ENCODE peak calls at places on chromosomes 3 and 15, in eight cellular contexts. S, Y, E, U, L, C, G and Z are unnamed samples.

GRCh38 chr3:151305081-151305777 is 11.4 kb downstream of the GPR87 start:
- DNase-seq in Y (peak), G (no peak), C (peak), E (peak), S (peak), L (peak), U (no peak), Z (no peak)

GRCh38 chr3:50165388-50166308 is 10.5 kb downstream of the SEMA3F start:
- DNase-seq in C (peak), L (peak), G (no peak), E (no peak), Y (no peak), S (no peak), U (peak), Z (peak)

GRCh38 chr3:167813169-167814123 is 77.9 kb downstream of the SERPINI1 start:
- DNase-seq in U (no peak), G (no peak), E (no peak), Y (no peak), L (peak), C (no peak), S (no peak), Z (no peak)

GRCh38 chr15:25684521-25685215 is 178.5 kb downstream of the ATP10A start:
- DNase-seq in E (no peak), L (peak), G (no peak), C (peak), Y (peak), U (peak), S (no peak), Z (peak)

GRCh38 chr15:76310470-76311070 is 699 bp downstream of the ETFA start:
- DNase-seq in Y (no peak), U (no peak), G (no peak), E (no peak), L (peak), C (peak), S (no peak), Z (no peak)

GRCh38 chr3:195700319-195700718 is 20.5 kb upstream of the MUC20 start:
- DNase-seq in U (no peak), L (no peak), Y (no peak), E (no peak), G (no peak), S (no peak), C (no peak), Z (no peak)

GRCh38 chr15:22786868-22787698 is 639 bp downstream of the NIPA1 start:
- DNase-seq in L (peak), U (peak), G (peak), C (no peak), S (no peak), Y (no peak), E (no peak), Z (no peak)

GRCh38 chr3:19901918-19902317 is 32.1 kb downstream of the EFHB start:
- DNase-seq in G (no peak), L (peak), Y (no peak), C (no peak), E (no peak), S (no peak), U (no peak), Z (no peak)

GRCh38 chr15:52558196-52558595 is 10.6 kb downstream of the ARPP19 start:
- DNase-seq in C (no peak), G (no peak), U (no peak), Y (no peak), L (peak), S (no peak), E (no peak), Z (no peak)

GRCh38 chr3:1632128-1632527 is 466.5 kb upstream of the CNTN4 start:
- DNase-seq in S (no peak), G (no peak), L (no peak), Y (no peak), E (no peak), C (no peak), U (no peak), Z (no peak)

GRCh38 chr3:44235604-44236484 is 5.8 kb upstream of the TOPAZ1 start:
- DNase-seq in Y (peak), E (peak), U (peak), C (peak), S (no peak), G (no peak), L (peak), Z (no peak)

GRCh38 chr15:58593870-58594269 is 155.6 kb downstream of the ADAM10 start:
- DNase-seq in E (no peak), Y (no peak), U (no peak), S (no peak), G (no peak), C (no peak), L (no peak), Z (no peak)

GRCh38 chr3:12579456-12579855 is 22.6 kb downstream of the MKRN2 start:
- DNase-seq in S (no peak), C (no peak), Y (no peak), U (no peak), L (no peak), E (no peak), G (no peak), Z (no peak)

GRCh38 chr3:170522171-170522570 is 63.7 kb downstream of the SLC7A14 start:
- DNase-seq in S (no peak), E (no peak), G (no peak), C (no peak), L (no peak), U (no peak), Y (no peak), Z (no peak)

GRCh38 chr3:168139947-168140346 is 44.2 kb upstream of the GOLIM4 start:
- DNase-seq in E (no peak), L (no peak), G (no peak), U (no peak), C (no peak), Y (no peak), S (no peak), Z (no peak)

GRCh38 chr3:182812123-182812522 is 18.8 kb downstream of the ATP11B start:
- DNase-seq in G (no peak), E (no peak), L (no peak), U (no peak), S (no peak), Y (no peak), C (no peak), Z (no peak)

GRCh38 chr3:107904536-107905066 is 186.2 kb downstream of the CD47 start:
- DNase-seq in G (no peak), Y (no peak), C (no peak), S (no peak), L (no peak), E (no peak), U (no peak), Z (no peak)

GRCh38 chr15:50810128-50810527 is 44.6 kb upstream of the SPPL2A start:
- DNase-seq in Y (no peak), L (peak), C (no peak), S (no peak), E (no peak), G (no peak), U (no peak), Z (no peak)

GRCh38 chr3:110381992-110382391 is 689.6 kb upstream of the NECTIN3 start:
- DNase-seq in U (no peak), G (no peak), L (no peak), E (no peak), C (no peak), Y (no peak), S (no peak), Z (no peak)

GRCh38 chr3:27678234-27678633 is 43.9 kb downstream of the EOMES start:
- DNase-seq in G (no peak), U (no peak), L (no peak), C (no peak), S (no peak), Y (no peak), E (no peak), Z (no peak)
- H3K27ac ChIP-seq in G (no peak), U (no peak), L (peak), C (peak), S (peak), Y (peak), E (no peak), Z (no peak)

GRCh38 chr3:197125601-197126000 is 96.0 kb upstream of the MELTF start:
- DNase-seq in L (peak), G (no peak), S (no peak), C (no peak), E (no peak), Y (no peak), U (no peak), Z (no peak)

GRCh38 chr3:197122394-197122793 is 92.8 kb upstream of the MELTF start:
- DNase-seq in L (no peak), S (no peak), U (no peak), Y (no peak), G (no peak), C (no peak), E (no peak), Z (no peak)

DNA sequence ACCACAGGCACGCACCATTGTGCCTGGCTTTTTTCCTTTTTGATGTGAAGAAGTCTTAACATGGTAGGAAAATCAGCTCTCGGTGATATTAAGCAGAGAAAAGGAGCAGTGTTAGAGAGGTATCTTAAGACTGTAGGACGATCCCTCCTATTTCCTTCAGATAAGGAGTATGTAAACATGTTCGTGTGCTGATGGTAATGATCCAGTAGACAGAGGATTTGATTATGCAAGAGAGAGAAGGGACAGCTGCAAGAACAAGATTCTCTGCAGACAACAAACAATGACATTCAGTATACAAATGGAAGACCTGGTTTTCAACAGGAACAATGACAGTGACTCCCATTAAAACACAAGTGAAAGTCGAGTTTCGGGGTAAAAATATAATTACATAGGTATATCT is 95.1 kb upstream of the MELTF start:
- DNase-seq in U (no peak), S (no peak), Y (no peak), G (no peak), C (no peak), L (no peak), E (no peak), Z (no peak)
- H3K27ac ChIP-seq in U (no peak), S (no peak), Y (no peak), G (no peak), C (no peak), L (no peak), E (no peak), Z (peak)

GRCh38 chr3:48624767-48625166 is 3.2 kb upstream of the TMEM89 start:
- DNase-seq in U (peak), E (no peak), G (no peak), L (no peak), C (no peak), Y (no peak), S (no peak), Z (no peak)
- H3K27ac ChIP-seq in U (no peak), E (no peak), G (no peak), L (no peak), C (no peak), Y (no peak), S (no peak), Z (no peak)

DNA sequence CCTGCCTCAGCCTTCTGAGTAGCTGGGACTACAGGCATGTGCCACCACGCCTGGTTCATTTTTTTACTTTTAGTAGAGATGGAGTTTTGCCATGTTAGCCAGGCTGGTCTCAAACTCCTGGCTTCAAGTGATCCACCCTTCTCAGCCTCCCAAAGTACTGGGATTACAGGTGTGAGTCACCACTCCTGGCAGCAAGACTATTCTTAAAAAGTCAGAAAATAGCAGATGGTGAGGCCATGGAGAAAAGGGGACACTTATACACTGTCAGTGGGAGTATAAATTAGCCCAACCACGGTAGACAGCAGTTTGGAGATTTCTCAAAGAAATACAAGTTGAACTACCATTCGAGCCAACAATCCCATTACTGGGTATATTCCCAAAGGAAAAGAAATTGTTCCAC is 603.3 kb upstream of the TBL1XR1 start:
- DNase-seq in L (peak), S (no peak), U (no peak), Y (no peak), E (no peak), G (no peak), C (no peak), Z (no peak)
- H3K27ac ChIP-seq in L (peak), S (no peak), U (no peak), Y (no peak), E (no peak), G (no peak), C (peak), Z (no peak)

GRCh38 chr3:188171682-188172467 is 17.9 kb downstream of the LPP start:
- DNase-seq in L (no peak), U (no peak), E (no peak), G (no peak), C (no peak), Y (no peak), S (no peak), Z (no peak)
- H3K27ac ChIP-seq in L (no peak), U (peak), E (peak), G (no peak), C (peak), Y (no peak), S (peak), Z (no peak)

DNA sequence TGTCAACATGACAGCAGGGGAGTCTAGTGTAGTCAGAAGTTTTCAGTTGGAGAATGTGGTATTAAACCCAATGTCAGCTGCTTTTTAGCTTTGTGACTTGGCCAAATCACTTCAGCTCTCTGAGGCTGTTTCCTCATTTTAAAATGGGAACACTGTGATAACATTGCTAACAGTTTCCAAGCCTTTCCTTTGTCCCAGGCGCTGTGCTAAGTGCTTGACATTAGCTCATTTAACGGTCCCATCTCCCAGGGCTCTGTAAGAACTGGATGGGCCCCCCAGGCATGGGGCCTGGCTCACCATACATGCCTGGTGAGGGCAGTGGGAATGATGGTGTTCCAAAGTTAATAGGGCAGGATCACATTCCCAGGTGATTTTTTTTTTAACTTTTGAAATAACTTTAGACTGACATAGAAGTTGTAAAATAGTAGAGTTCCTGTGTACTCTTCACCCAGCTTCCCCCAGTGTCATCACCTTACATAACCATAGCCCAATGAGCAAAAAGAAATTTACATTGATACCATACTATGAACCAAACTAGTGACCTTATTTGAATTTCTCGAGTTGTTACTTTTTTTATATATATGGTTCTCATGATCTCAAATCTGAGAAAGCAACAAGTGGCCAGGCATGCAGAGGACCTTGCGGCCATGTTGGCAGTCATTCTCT is 7.7 kb downstream of the RASL12 start:
- DNase-seq in Y (no peak), G (no peak), C (no peak), L (no peak), S (no peak), E (no peak), U (no peak), Z (no peak)
- H3K27ac ChIP-seq in Y (no peak), G (no peak), C (peak), L (no peak), S (peak), E (no peak), U (peak), Z (peak)

GRCh38 chr3:79506751-79507150 is 261.0 kb downstream of the ROBO1 start:
- DNase-seq in G (no peak), U (no peak), L (no peak), Y (no peak), E (no peak), S (no peak), C (no peak), Z (no peak)
- H3K27ac ChIP-seq in G (no peak), U (no peak), L (no peak), Y (no peak), E (no peak), S (no peak), C (no peak), Z (no peak)

GRCh38 chr3:106215047-106215446 is 346.2 kb upstream of the CBLB start:
- DNase-seq in S (no peak), Y (no peak), C (no peak), L (peak), E (no peak), U (no peak), G (no peak), Z (no peak)
- H3K27ac ChIP-seq in S (no peak), Y (no peak), C (no peak), L (no peak), E (no peak), U (no peak), G (no peak), Z (no peak)

DNA sequence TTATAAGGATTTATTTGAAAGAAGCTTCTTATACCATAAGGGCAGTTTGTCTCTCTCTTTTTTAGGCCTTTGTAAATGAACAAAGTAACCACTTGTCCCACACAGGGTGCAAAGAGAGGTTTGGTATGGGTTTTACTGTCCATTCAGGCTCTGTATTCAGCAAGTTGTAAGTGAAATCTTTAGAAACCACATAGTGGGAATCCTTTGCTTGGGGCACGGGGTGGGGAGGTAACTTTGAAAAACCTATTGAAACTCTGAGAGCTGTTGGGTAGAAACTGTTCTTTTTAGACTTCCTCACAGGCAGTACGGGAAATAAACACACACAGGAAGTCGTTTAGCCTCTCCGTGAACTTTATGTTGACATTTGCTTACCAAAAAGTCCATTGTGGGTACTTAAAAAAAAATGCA is 109.3 kb upstream of the RBMS3 start:
- DNase-seq in G (no peak), E (no peak), L (no peak), U (no peak), S (no peak), Y (no peak), C (no peak), Z (no peak)
- H3K27ac ChIP-seq in G (peak), E (peak), L (no peak), U (peak), S (peak), Y (no peak), C (no peak), Z (no peak)